ENCODE peak calls at places on chromosomes 6 and 20, in four cellular contexts. D is endothelial cell of umbilical vein, I is left lung, P is neuronal stem cell. U is an unnamed sample.

GRCh38 chr20:3146732-3147341 is 12.8 kb downstream of the FASTKD5 start:
- DNase-seq in D (no peak), I (no peak), P (no peak), U (no peak)

GRCh38 chr20:44129996-44130718 is 56.8 kb downstream of the JPH2 start:
- DNase-seq in D (no peak), I (no peak), P (no peak), U (no peak)

GRCh38 chr20:957544-957943 is 41.4 kb upstream of the ANGPT4 start:
- DNase-seq in D (no peak), I (no peak), P (no peak), U (no peak)

GRCh38 chr6:64258752-64259151 is 623.1 kb downstream of the PHF3 start:
- DNase-seq in D (no peak), I (no peak), P (no peak), U (no peak)

GRCh38 chr6:3885262-3886036 is 36.3 kb downstream of the FAM50B start:
- DNase-seq in D (no peak), I (no peak), P (no peak), U (no peak)

GRCh38 chr6:157267654-157268053 is 55.7 kb downstream of the TMEM242 start:
- DNase-seq in D (no peak), I (peak; percentile 61), P (no peak), U (no peak)

GRCh38 chr6:79525272-79526100 is 11.7 kb downstream of the LCA5 start:
- DNase-seq in D (no peak), I (no peak), P (no peak), U (no peak)

GRCh38 chr6:38266921-38267354 is 372.8 kb downstream of the BTBD9 start:
- DNase-seq in D (no peak), I (no peak), P (no peak), U (no peak)

GRCh38 chr20:43287637-43288036 is 97.9 kb upstream of the PTPRT start:
- DNase-seq in D (no peak), I (no peak), P (no peak), U (no peak)

GRCh38 chr6:144362042-144363018 is 77.2 kb downstream of the UTRN start:
- DNase-seq in D (peak; percentile 96), I (no peak), P (no peak), U (no peak)

GRCh38 chr20:40144581-40144980 is 544.5 kb downstream of the MAFB start:
- DNase-seq in D (no peak), I (no peak), P (no peak), U (no peak)

GRCh38 chr20:4563534-4563933 is 158.2 kb upstream of the PRND start:
- DNase-seq in D (peak; percentile 65), I (no peak), P (peak; percentile 27), U (peak; percentile 82)

GRCh38 chr20:47318596-47319516 is 37.6 kb downstream of the ZMYND8 start:
- DNase-seq in D (peak; percentile 79), I (peak; percentile 91), P (no peak), U (no peak)
- H3K4me3 ChIP-seq in D (peak overlapping the region; percentile 36), I (peak overlapping the region; percentile 2), P (peak overlapping the region; percentile 33), U (no peak overlapping the region)

DNA sequence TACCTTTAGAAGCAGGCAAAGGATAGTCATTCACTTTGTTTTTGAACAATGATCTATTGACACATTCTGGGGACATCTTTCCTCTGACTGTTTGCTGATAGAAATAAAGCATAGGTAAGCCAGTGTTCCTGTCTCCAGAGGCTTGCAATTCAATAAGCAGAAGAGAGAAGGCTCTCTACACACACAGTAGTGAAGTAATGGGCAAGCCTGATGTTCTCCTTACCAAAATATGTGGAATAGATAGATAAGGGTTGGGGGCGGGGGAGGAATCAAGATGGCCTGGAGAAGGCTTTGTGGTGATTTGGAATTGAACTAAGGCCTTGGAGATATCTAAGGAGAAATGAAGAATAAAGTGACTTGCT is 27.3 kb downstream of the PAQR8 start:
- DNase-seq in D (no peak), I (no peak), P (no peak), U (no peak)
- H3K4me1 ChIP-seq in D (peaks cover 20% of the 10 kb centered on the region), I (peaks cover 27% of the 10 kb centered on the region), P (no peaks in the 10 kb centered on the region), U (peaks cover 6% of the 10 kb centered on the region)

DNA sequence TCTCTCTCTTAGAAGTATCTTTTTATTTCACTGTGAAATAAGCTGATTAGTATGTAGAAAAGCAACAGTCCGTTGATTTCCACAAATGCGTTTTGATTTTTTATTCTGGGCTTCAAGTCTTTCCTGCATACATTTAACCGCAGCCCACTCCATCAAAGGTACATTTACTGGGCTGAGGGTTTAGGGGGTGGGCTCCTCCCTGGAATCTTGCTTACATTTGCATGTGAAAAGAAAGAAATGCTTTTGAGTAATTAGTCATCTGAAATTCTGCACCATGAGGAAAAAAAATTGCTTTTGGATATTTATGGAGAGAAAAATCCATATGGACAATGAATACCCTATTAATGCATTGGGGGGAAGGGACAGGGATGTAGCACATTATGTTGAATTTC is 178.3 kb upstream of the MCHR2 start:
- DNase-seq in D (no peak), I (no peak), P (no peak), U (no peak)
- H3K4me3 ChIP-seq in D (no peak overlapping the region), I (no peak overlapping the region), P (no peak overlapping the region), U (no peak overlapping the region)

GRCh38 chr6:15260099-15260821 is 14.4 kb downstream of the JARID2 start:
- DNase-seq in D (no peak), I (no peak), P (no peak), U (no peak)
- H3K4me1 ChIP-seq in D (peaks cover under 1% of the 10 kb centered on the region), I (peaks cover 83% of the 10 kb centered on the region), P (peaks cover 50% of the 10 kb centered on the region), U (peaks cover 83% of the 10 kb centered on the region)

DNA sequence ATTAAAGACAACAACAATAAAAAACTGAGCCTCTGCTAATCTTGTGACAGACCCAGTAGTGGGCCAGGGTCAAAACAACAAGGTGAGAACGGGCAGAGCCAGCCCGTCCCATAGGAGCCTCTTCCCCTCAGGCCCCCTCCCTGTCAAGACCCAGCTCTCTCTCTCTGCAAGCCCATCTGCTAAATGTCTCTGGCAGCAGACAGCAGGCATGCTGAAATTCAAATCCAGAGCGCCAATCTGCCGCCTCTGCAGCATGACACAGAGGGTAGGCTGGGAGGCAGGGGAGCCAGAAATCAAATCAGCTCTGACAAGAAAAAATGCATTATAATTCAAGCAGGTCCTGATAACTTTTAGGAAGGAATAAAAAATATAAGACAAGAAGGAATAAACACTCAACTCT is 26.3 kb downstream of the METTL24 start:
- DNase-seq in D (no peak), I (no peak), P (no peak), U (peak; percentile 76)
- H3K4me3 ChIP-seq in D (no peak overlapping the region), I (no peak overlapping the region), P (no peak overlapping the region), U (no peak overlapping the region)

GRCh38 chr6:17293395-17293794 is 12.2 kb downstream of the RBM24 start:
- DNase-seq in D (no peak), I (no peak), P (no peak), U (no peak)

GRCh38 chr6:17291778-17292177 is 10.6 kb downstream of the RBM24 start:
- DNase-seq in D (no peak), I (no peak), P (no peak), U (no peak)

GRCh38 chr6:17292600-17293133 is 11.5 kb downstream of the RBM24 start:
- DNase-seq in D (no peak), I (no peak), P (no peak), U (no peak)

DNA sequence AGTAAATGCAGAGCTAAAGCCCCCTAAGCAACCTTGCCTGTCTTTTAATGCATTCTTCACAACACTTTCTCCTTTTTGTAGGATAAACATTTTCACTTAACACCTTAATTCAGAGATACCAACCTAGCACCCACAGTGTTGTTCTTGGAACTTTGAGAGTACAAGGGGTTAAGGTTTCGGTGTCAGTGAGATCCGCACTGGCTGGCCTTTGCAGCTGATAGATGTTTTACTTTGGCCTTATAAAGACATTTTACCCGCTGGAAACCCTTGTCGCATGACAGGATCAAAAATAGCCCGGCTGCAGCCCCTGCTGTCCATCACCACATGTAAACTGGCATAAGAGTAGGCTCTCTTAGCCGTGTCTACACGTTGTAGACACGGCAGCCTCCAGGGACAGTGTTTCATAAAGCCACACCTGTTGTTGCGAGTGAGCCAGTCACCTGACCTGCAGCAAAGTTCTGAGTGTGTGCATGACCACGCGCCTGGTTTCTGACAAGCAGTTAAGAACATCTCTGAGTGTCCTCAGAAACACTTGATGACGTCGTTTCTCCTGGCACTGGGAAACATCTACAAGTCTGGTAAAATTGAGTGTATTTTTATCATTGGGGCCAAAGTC is 8.4 kb downstream of the RBM24 start:
- DNase-seq in D (no peak), I (no peak), P (no peak), U (no peak)
- H3K4me1 ChIP-seq in D (no peaks in the 10 kb centered on the region), I (no peaks in the 10 kb centered on the region), P (no peaks in the 10 kb centered on the region), U (no peaks in the 10 kb centered on the region)

DNA sequence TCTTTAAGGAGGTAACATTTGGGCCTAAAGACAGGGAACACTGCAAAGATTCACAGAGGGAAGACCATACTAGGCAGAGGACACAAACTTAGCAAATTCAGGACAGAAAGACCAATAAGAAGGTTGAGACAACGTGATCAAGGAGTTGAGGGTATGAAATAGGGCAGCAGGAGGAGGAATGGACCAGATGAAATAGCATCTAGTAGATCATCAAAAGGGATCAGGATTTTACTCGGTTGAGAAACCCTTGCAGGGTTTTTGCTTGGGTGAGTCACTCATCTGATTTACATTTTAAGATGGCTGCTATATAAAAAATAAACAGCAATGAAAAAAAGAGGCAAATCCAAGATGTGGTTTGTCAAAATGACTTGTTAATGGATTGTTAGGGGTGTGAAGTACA is 4.7 kb downstream of the BCLAF1 start:
- DNase-seq in D (peak; percentile 13), I (no peak), P (no peak), U (peak; percentile 52)
- H3K4me3 ChIP-seq in D (no peak overlapping the region), I (no peak overlapping the region), P (no peak overlapping the region), U (no peak overlapping the region)

DNA sequence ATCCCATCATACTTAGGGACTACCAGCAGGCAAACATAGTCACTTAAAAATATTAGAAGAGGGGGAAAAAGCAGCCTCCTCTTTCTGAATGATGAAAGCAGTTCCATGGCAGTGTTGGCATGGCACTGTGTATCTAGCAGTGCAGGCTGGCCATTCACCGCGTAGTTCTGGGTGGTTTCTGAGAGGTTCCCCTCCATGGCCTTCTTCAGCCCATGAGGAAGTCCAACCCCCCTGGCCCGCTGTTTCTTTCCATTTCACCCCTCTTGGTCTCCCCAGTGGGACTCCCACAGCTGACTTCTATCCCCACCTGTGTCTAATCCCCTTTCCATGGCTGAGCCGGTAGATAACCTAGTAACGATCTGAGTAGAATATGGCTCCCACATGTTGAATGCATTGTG is 17.0 kb downstream of the PPARD start:
- DNase-seq in D (no peak), I (no peak), P (no peak), U (no peak)
- H3K4me1 ChIP-seq in D (no peaks in the 10 kb centered on the region), I (peaks cover 30% of the 10 kb centered on the region), P (no peaks in the 10 kb centered on the region), U (peaks cover 14% of the 10 kb centered on the region)

GRCh38 chr6:30646450-30647038 is 389 bp upstream of the C6orf136 start:
- DNase-seq in D (peak; percentile 93), I (peak; percentile 98), P (no peak), U (no peak)
- H3K4me3 ChIP-seq in D (peak overlapping the region; percentile 19), I (peak overlapping the region; percentile 99), P (peak overlapping the region; percentile 92), U (peak overlapping the region; percentile 99)

GRCh38 chr20:15599961-15600360 is 973.3 kb downstream of the KIF16B start:
- DNase-seq in D (no peak), I (no peak), P (no peak), U (no peak)
- H3K4me1 ChIP-seq in D (no peaks in the 10 kb centered on the region), I (no peaks in the 10 kb centered on the region), P (no peaks in the 10 kb centered on the region), U (no peaks in the 10 kb centered on the region)

U was measured in A673.